ENCODE peak calls at places on chromosomes 5 and 9, in six cellular contexts. B is IMR-90, M is uterus, H is cardiac muscle cell, L is fibroblast of lung, D is lung. U is an unnamed sample. For H3K4me1, the result is how much of the 10 kb centered on the place peaks cover.

GRCh38 chr9:70486127-70486526 is 71.7 kb upstream of the KLF9 start:
- DNase-seq in B (no peak), M (no peak), H (no peak), L (no peak), D (no peak), U (no peak)

GRCh38 chr9:20227166-20227874 is 395.0 kb downstream of the MLLT3 start:
- DNase-seq in B (no peak), M (no peak), H (no peak), L (peak), D (no peak), U (no peak)

GRCh38 chr5:83509535-83509934 is 38.0 kb downstream of the VCAN start:
- DNase-seq in B (peak), M (peak), H (peak), L (peak), D (peak), U (peak)

GRCh38 chr5:61026004-61026403 is 81.0 kb downstream of the NDUFAF2 start:
- DNase-seq in B (no peak), M (no peak), H (no peak), L (no peak), D (no peak), U (no peak)

GRCh38 chr5:172293054-172293744 is 9.6 kb upstream of the UBTD2 start:
- DNase-seq in B (peak), M (peak), H (peak), L (peak), D (peak), U (no peak)

GRCh38 chr5:54390015-54390414 is 65.5 kb upstream of the HSPB3 start:
- DNase-seq in B (peak), M (no peak), H (no peak), L (peak), D (no peak), U (peak)

GRCh38 chr5:157143127-157143959 is 678 bp upstream of the MED7 start:
- DNase-seq in B (peak), M (peak), H (peak), L (no peak), D (peak), U (no peak)

GRCh38 chr9:36396985-36397384 is 3.1 kb downstream of the RNF38 start:
- DNase-seq in B (no peak), M (no peak), H (no peak), L (peak), D (no peak), U (peak)

GRCh38 chr9:112569186-112569585 is 82.6 kb downstream of the KIAA1958 start:
- DNase-seq in B (peak), M (no peak), H (no peak), L (peak), D (no peak), U (peak)

GRCh38 chr9:137167752-137168574 is 1.9 kb downstream of the LRRC26 start:
- DNase-seq in B (no peak), M (no peak), H (peak), L (peak), D (no peak), U (no peak)

GRCh38 chr9:32291370-32291769 is 93.1 kb upstream of the ACO1 start:
- DNase-seq in B (no peak), M (no peak), H (no peak), L (no peak), D (no peak), U (no peak)

GRCh38 chr9:21527579-21527978 is 45.5 kb upstream of the IFNE start:
- DNase-seq in B (no peak), M (no peak), H (no peak), L (no peak), D (no peak), U (no peak)

GRCh38 chr5:51382759-51383493 is at the start of gene ISL1:
- DNase-seq in B (peak), M (peak), H (peak), L (peak), D (peak), U (peak)

GRCh38 chr5:17265041-17265440 is 47.6 kb downstream of the BASP1 start:
- DNase-seq in B (no peak), M (no peak), H (no peak), L (no peak), D (no peak), U (no peak)

GRCh38 chr9:12775963-12776774 is 1.3 kb downstream of the LURAP1L start:
- DNase-seq in B (peak), M (peak), H (peak), L (peak), D (peak), U (peak)

GRCh38 chr5:168877132-168877895 is 298.1 kb upstream of the PANK3 start:
- DNase-seq in B (no peak), M (no peak), H (no peak), L (no peak), D (no peak), U (no peak)

GRCh38 chr9:114910541-114910940 is 19.9 kb downstream of the TNFSF8 start:
- DNase-seq in B (no peak), M (no peak), H (no peak), L (no peak), D (no peak), U (no peak)

GRCh38 chr5:57338068-57338848 is 144.4 kb downstream of the ACTBL2 start:
- DNase-seq in B (no peak), M (no peak), H (peak), L (no peak), D (no peak), U (no peak)

GRCh38 chr9:87520172-87520683 is 22.6 kb downstream of the DAPK1 start:
- DNase-seq in B (no peak), M (no peak), H (no peak), L (no peak), D (no peak), U (no peak)

GRCh38 chr9:99398241-99398640 is 176.2 kb downstream of the SEC61B start:
- DNase-seq in B (no peak), M (no peak), H (no peak), L (no peak), D (no peak), U (no peak)

GRCh38 chr5:173594061-173594460 is 22.4 kb downstream of the BOD1 start:
- DNase-seq in B (peak), M (no peak), H (no peak), L (no peak), D (no peak), U (no peak)

GRCh38 chr9:133914483-133915342 is 77.4 kb downstream of the VAV2 start:
- DNase-seq in B (no peak), M (no peak), H (no peak), L (no peak), D (no peak), U (no peak)

GRCh38 chr5:95836544-95836943 is 14.0 kb upstream of the GLRX start:
- DNase-seq in B (no peak), M (no peak), H (no peak), L (no peak), D (no peak), U (no peak)

GRCh38 chr9:137520614-137521404 is 29.4 kb downstream of the PNPLA7 start:
- DNase-seq in B (no peak), M (no peak), H (no peak), L (no peak), D (no peak), U (no peak)

GRCh38 chr5:157559301-157559700 is 16.3 kb downstream of the ADAM19 start:
- DNase-seq in B (peak), M (no peak), H (no peak), L (peak), D (no peak), U (no peak)

GRCh38 chr5:82165740-82166530 is 112.2 kb downstream of the RPS23 start:
- DNase-seq in B (peak), M (peak), H (peak), L (peak), D (peak), U (peak)

GRCh38 chr5:168471785-168472184 is 14.5 kb upstream of the RARS1 start:
- DNase-seq in B (peak), M (no peak), H (no peak), L (peak), D (no peak), U (no peak)

GRCh38 chr9:26502311-26502710 is 390.3 kb downstream of the CAAP1 start:
- DNase-seq in B (no peak), M (no peak), H (peak), L (no peak), D (no peak), U (no peak)

GRCh38 chr5:14105717-14106435 is 37.3 kb upstream of the TRIO start:
- DNase-seq in B (peak), M (no peak), H (no peak), L (peak), D (no peak), U (peak)

GRCh38 chr5:170108266-170108785 is 2.6 kb downstream of the FOXI1 start:
- DNase-seq in B (no peak), M (no peak), H (no peak), L (no peak), D (no peak), U (no peak)

GRCh38 chr9:37430841-37431597 is 8.5 kb downstream of the GRHPR start:
- DNase-seq in B (no peak), M (no peak), H (no peak), L (no peak), D (no peak), U (no peak)

GRCh38 chr5:123754903-123755302 is 242.9 kb downstream of the CSNK1G3 start:
- DNase-seq in B (peak), M (no peak), H (peak), L (peak), D (no peak), U (no peak)

GRCh38 chr5:68662804-68663307 is 431.0 kb upstream of the SLC30A5 start:
- DNase-seq in B (no peak), M (no peak), H (no peak), L (peak), D (no peak), U (no peak)

GRCh38 chr9:98280574-98280973 is 25.1 kb upstream of the TBC1D2 start:
- DNase-seq in B (no peak), M (no peak), H (no peak), L (no peak), D (no peak), U (no peak)

GRCh38 chr5:169071-169727 is 22.1 kb upstream of the LRRC14B start:
- DNase-seq in B (peak), M (peak), H (no peak), L (peak), D (no peak), U (no peak)

GRCh38 chr5:172798422-172799215 is 27.6 kb upstream of the DUSP1 start:
- DNase-seq in B (peak), M (peak), H (no peak), L (peak), D (peak), U (peak)

GRCh38 chr9:105421154-105421553 is 26.7 kb upstream of the FSD1L start:
- DNase-seq in B (peak), M (no peak), H (no peak), L (no peak), D (no peak), U (no peak)

GRCh38 chr5:152380415-152381123 is 24.5 kb downstream of the NMUR2 start:
- DNase-seq in B (no peak), M (no peak), H (no peak), L (no peak), D (no peak), U (no peak)

GRCh38 chr5:178207917-178208280 is 3.6 kb downstream of the HNRNPAB start:
- DNase-seq in B (no peak), M (no peak), H (no peak), L (no peak), D (no peak), U (no peak)

GRCh38 chr5:178210073-178210526 is 5.8 kb downstream of the HNRNPAB start:
- DNase-seq in B (no peak), M (no peak), H (no peak), L (no peak), D (no peak), U (no peak)

GRCh38 chr5:178209334-178210072 is 5.2 kb downstream of the HNRNPAB start:
- DNase-seq in B (no peak), M (no peak), H (no peak), L (no peak), D (no peak), U (no peak)

GRCh38 chr5:178207183-178207916 is 3.0 kb downstream of the HNRNPAB start:
- DNase-seq in B (peak), M (no peak), H (no peak), L (peak), D (peak), U (peak)

GRCh38 chr5:178208540-178209227 is 4.4 kb downstream of the HNRNPAB start:
- DNase-seq in B (no peak), M (no peak), H (no peak), L (no peak), D (no peak), U (no peak)
- TF ChIP-seq CTCF in B (peak), M (no peak), H (no peak), L (peak), D (no peak), U (no peak)

GRCh38 chr9:83154821-83155220 is 91.9 kb upstream of the RASEF start:
- DNase-seq in B (no peak), M (no peak), H (no peak), L (no peak), D (no peak), U (peak)
- H3K27ac ChIP-seq in B (no peak), M (no peak), H (no peak), L (no peak), D (no peak), U (no peak)

GRCh38 chr9:121279841-121280388 is 12.0 kb downstream of the GSN start:
- DNase-seq in B (no peak), M (no peak), H (no peak), L (no peak), D (no peak), U (no peak)

GRCh38 chr9:121280715-121281613 is 13.0 kb downstream of the GSN start:
- DNase-seq in B (no peak), M (no peak), H (no peak), L (no peak), D (no peak), U (no peak)

GRCh38 chr9:121277026-121277425 is 9.1 kb downstream of the GSN start:
- DNase-seq in B (no peak), M (no peak), H (no peak), L (no peak), D (no peak), U (no peak)

GRCh38 chr9:121277518-121278275 is 9.7 kb downstream of the GSN start:
- DNase-seq in B (peak), M (no peak), H (no peak), L (peak), D (no peak), U (no peak)

DNA sequence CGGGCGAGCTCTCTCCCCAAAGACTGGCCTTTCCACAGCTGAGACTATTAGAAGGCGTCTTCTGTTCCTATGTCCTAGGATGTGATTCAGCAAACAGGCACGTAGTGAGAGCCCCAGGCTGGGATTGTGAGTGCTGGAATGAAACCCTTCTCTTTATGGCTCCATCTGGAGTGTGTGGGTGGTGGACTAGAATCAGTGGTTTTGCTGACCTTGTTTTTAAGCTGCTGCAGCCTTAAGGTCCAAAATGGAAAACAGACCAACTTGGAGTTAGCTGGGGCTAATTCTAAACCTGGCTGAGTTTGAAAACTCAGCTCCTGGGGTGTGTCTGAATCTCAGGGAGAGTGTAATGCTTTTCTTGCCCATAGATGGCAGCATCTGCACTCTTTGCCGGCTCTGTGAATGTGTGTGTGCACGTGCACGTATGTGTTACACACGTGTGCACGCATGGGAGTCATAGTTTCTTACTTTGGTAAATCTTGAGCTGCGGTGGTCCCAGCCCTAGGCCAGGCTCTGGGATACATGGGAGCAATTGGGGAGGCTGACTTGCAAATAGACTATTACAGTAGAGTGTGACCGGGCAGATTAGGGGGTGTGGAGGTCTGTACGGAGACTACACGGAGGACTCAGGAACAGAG is 10.7 kb downstream of the GSN start:
- DNase-seq in B (peak), M (peak), H (peak), L (peak), D (peak), U (peak)
- H3K4me1 ChIP-seq in B (under half), M (half or more), H (under half), L (half or more), D (under half), U (under half)

DNA sequence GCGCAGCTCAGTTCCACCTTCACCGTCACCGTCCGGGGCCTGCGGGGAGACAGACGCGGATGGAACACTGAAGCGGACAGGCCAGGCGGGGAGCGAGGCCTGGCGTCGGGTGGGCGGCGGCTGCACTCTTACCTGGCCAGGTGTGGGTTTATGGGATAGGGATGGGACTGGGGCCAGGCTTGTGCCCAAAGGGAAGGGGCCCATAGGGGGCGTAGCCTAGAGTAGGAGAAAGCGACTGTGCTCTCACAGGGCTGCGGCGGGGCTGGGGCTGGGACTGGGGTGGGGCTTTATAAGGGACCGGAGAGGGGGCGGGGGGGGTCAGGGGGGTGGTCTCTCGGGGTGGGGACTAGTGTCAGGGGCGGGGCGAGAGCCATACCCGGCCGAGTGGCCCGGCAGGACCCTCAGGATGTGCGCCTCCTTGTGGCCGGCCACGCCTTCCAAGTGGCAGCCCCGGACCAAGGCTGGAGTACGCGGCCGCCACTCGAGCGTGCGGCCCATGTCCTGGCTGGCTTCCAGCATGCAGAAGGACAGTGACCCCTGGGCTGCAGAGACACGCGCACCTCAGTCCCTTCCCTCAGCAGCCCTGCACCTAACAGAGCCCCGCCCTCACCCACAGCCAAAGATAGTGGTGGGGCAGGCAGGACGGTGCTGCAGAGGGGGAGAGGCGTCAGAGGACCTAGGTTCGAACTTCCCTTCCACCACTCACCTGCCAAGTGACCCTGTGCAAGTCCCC is 22.8 kb downstream of the FPGS start:
- DNase-seq in B (no peak), M (no peak), H (peak), L (no peak), D (no peak), U (no peak)
- TF ChIP-seq CTCF in B (peak), M (peak), H (peak), L (peak), D (no peak), U (peak)

GRCh38 chr9:75087824-75088645 is at the start of the genes NMRK1 and OSTF1:
- DNase-seq in B (peak), M (peak), H (peak), L (peak), D (peak), U (peak)
- H3K27ac ChIP-seq in B (peak), M (peak), H (peak), L (peak), D (peak), U (peak)